ENCODE peak calls at places on chromosomes 12 and 14, in nine cellular contexts. A is pancreas, N is tibial nerve, X is AG10803, P is AG04450, C is right lobe of liver, E is ovary, I is OCI-LY7, Q is lower leg skin. J is an unnamed sample.
A peak's percentile ranks its signal among the peaks of the same experiment; 100 is the strongest.

GRCh38 chr12:124828264-124829007 is 35.2 kb downstream of the SCARB1 start:
- DNase-seq in I (no peak), Q (no peak), A (no peak), N (no peak), X (peak; percentile 51), E (no peak), P (no peak), C (peak; percentile 95), J (no peak)

GRCh38 chr12:54678131-54678530 is 30.0 kb upstream of the DCD start:
- DNase-seq in A (no peak), I (no peak), Q (no peak), P (no peak), X (no peak), C (no peak), N (no peak), E (no peak), J (no peak)

GRCh38 chr14:36443374-36443773 is 76.7 kb downstream of the NKX2-1 start:
- DNase-seq in A (no peak), Q (no peak), N (no peak), X (no peak), I (no peak), E (no peak), P (no peak), C (no peak), J (no peak)

GRCh38 chr12:25119020-25119419 is 75.9 kb downstream of the DNAI7 start:
- DNase-seq in I (peak; percentile 53), A (no peak), Q (no peak), E (no peak), N (no peak), P (no peak), X (no peak), C (no peak), J (no peak)

GRCh38 chr12:2083008-2083407 is 30.2 kb downstream of the CACNA1C start:
- DNase-seq in C (no peak), I (no peak), N (no peak), E (no peak), P (no peak), X (peak; percentile 64), A (no peak), Q (no peak), J (no peak)

GRCh38 chr12:124867389-124867930 is 3.8 kb upstream of the SCARB1 start:
- DNase-seq in A (no peak), N (no peak), I (no peak), Q (no peak), P (peak; percentile 47), E (no peak), C (no peak), X (peak; percentile 29), J (no peak)

GRCh38 chr12:79255326-79255725 is 390.8 kb downstream of the SYT1 start:
- DNase-seq in X (peak; percentile 53), Q (no peak), N (no peak), C (no peak), I (no peak), P (no peak), E (no peak), A (no peak), J (no peak)

GRCh38 chr12:49821375-49822287 is 6.6 kb downstream of the NCKAP5L start:
- DNase-seq in A (no peak), C (peak; percentile 37), N (no peak), P (no peak), I (no peak), X (no peak), Q (peak; percentile 80), E (no peak), J (no peak)

GRCh38 chr14:22039938-22040780 is 366.5 kb upstream of the OR4E1 start:
- DNase-seq in I (peak; percentile 42), X (no peak), E (no peak), A (no peak), C (no peak), N (no peak), P (no peak), Q (no peak), J (no peak)

GRCh38 chr12:5083955-5084849 is 40.5 kb downstream of the KCNA5 start:
- DNase-seq in N (peak; percentile 84), Q (peak; percentile 37), C (no peak), A (no peak), E (no peak), P (no peak), X (peak; percentile 66), I (peak; percentile 45), J (no peak)

DNA sequence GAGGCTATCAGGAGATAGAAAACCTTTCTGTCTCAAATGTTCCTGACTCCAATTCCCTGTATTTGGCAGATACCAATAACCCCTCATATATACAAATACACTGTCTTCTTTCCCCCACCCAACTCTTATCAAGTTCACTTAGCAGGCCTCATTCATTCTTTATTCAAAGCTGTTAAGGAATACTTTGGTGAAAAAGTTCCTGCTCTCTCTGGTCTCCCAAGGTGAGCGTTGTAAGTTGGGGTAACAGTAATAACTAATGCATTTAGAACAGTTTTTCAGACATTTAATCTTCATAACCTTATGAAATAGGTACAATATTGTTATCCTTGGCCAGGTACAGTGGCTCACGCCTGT is 3.9 kb upstream of the GDF11 start:
- DNase-seq in E (no peak), A (no peak), X (no peak), I (no peak), Q (no peak), P (no peak), N (no peak), C (no peak), J (no peak)
- H3K4me3 ChIP-seq in E (no peak overlapping the region), A (peak overlapping the region; percentile 45), X (no peak overlapping the region), I (peak overlapping the region; percentile 72), Q (no peak overlapping the region), P (no peak overlapping the region), N (no peak overlapping the region), C (no peak overlapping the region), J (no peak overlapping the region)

GRCh38 chr12:15230751-15231150 is 9.5 kb upstream of the RERG start:
- DNase-seq in N (no peak), X (no peak), C (no peak), A (no peak), P (no peak), I (no peak), Q (no peak), E (no peak), J (no peak)
- H3K4me3 ChIP-seq in N (no peak overlapping the region), X (no peak overlapping the region), C (no peak overlapping the region), A (no peak overlapping the region), P (no peak overlapping the region), I (no peak overlapping the region), Q (no peak overlapping the region), E (no peak overlapping the region), J (no peak overlapping the region)

GRCh38 chr12:203462-204260 is 10.3 kb downstream of the SLC6A12 start:
- DNase-seq in A (peak; percentile 71), C (no peak), N (no peak), Q (no peak), E (peak; percentile 50), P (no peak), X (no peak), I (no peak), J (no peak)
- H3K4me3 ChIP-seq in A (peak overlapping the region; percentile 47), C (no peak overlapping the region), N (peak overlapping the region; percentile 47), Q (no peak overlapping the region), E (peak overlapping the region; percentile 44), P (peak overlapping the region; percentile 51), X (peak overlapping the region; percentile 32), I (no peak overlapping the region), J (peak overlapping the region; percentile 36)

GRCh38 chr12:132618683-132619043 is at the start of gene P2RX2:
- DNase-seq in X (no peak), A (peak; percentile 69), Q (no peak), N (no peak), I (no peak), C (no peak), E (no peak), P (no peak), J (no peak)

GRCh38 chr12:132617135-132617701 is 1.4 kb upstream of the P2RX2 start:
- DNase-seq in Q (no peak), A (no peak), C (no peak), I (no peak), N (no peak), X (no peak), P (no peak), E (no peak), J (no peak)

GRCh38 chr12:132620113-132620892 is 1.7 kb downstream of the P2RX2 start:
- DNase-seq in P (no peak), X (no peak), C (no peak), E (no peak), I (no peak), Q (no peak), N (no peak), A (no peak), J (no peak)

GRCh38 chr12:132619301-132620112 is 931 bp downstream of the P2RX2 start:
- DNase-seq in C (no peak), A (peak; percentile 61), X (no peak), I (no peak), N (no peak), P (no peak), Q (no peak), E (no peak), J (no peak)

GRCh38 chr12:132617822-132618682 is 524 bp upstream of the P2RX2 start:
- DNase-seq in A (peak; percentile 55), X (no peak), C (no peak), N (no peak), I (no peak), P (no peak), Q (no peak), E (no peak), J (no peak)
- H3K4me3 ChIP-seq in A (peak overlapping the region; percentile 37), X (no peak overlapping the region), C (no peak overlapping the region), N (no peak overlapping the region), I (no peak overlapping the region), P (no peak overlapping the region), Q (no peak overlapping the region), E (no peak overlapping the region), J (peak overlapping the region; percentile 2)

DNA sequence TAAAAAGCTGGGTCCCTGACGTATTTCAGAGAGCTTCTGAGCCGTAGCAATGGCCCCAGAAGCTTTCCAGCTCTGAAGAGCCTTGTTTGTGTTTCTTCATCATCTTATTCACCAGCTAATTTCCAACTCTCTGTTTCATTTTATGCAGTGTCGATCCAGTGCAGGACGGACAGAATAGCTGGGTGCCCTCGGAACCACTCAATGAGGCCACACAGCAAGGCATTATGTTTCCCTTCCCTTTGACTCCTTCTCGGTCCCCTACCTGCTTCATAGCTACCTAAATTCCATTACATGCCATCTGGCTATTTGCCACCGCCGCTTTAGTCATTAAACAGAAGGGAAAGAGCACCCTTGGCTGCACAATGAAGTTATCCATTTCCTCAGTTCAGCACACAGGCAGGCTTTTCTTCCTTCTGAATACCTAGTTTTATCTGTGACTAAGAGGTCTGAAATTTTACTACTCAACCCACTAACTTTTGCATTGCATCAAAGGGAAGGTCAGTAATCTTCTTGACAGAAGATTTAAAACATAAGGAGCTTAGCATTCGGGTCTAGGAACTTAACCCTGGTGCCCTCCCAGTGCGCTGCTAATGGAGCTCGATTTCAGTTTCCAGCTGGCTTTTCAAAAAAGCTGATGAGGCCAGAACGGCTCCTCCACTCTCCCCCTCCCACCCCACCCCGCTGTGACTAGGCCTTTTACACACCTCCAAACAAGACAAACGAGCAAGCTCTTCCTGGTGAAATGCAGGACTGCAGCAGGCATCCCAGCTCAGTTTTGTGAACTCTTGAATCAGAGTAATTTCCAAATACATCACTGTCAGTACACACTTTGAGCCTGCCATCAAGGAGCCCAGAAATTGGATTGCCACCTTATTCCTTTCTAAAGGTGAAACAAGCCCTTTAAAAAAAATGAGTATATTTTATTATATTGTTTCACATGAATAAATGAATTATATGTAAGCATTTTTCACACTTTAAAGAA is 176.7 kb downstream of the GXYLT1 start:
- DNase-seq in A (no peak), C (no peak), X (no peak), N (no peak), P (no peak), Q (no peak), I (no peak), E (no peak), J (no peak)
- H3K4me3 ChIP-seq in A (no peak overlapping the region), C (no peak overlapping the region), X (no peak overlapping the region), N (no peak overlapping the region), P (no peak overlapping the region), Q (no peak overlapping the region), I (no peak overlapping the region), E (no peak overlapping the region), J (no peak overlapping the region)

J was measured in gastrocnemius medialis.